ENCODE peak calls at places on chromosomes 12 and 14, in nine cellular contexts. J is endodermal cell, U is thoracic aorta, R is SHP77, Y is mammary epithelial cell, E is GM23248, D is AG09319, O is GM12865, H is Panc1. P is an unnamed sample.

GRCh38 chr14:103576371-103577024 is 13.7 kb downstream of the COA8 start:
- DNase-seq in J (peak), U (peak), R (peak), Y (peak), E (peak), D (peak), O (no peak), H (no peak), P (peak)

GRCh38 chr14:103628221-103628683 is 759 bp upstream of the KLC1 start:
- DNase-seq in J (peak), U (no peak), R (peak), Y (peak), E (peak), D (peak), O (peak), H (no peak), P (peak)

GRCh38 chr14:52061380-52061779 is 7.5 kb downstream of the NID2 start:
- DNase-seq in J (no peak), U (no peak), R (no peak), Y (no peak), E (no peak), D (no peak), O (no peak), H (no peak), P (no peak)

GRCh38 chr12:12467222-12467621 is 95.4 kb downstream of the DUSP16 start:
- DNase-seq in J (no peak), U (no peak), R (no peak), Y (no peak), E (no peak), D (no peak), O (no peak), H (no peak), P (no peak)

GRCh38 chr14:96316087-96316486 is 47.1 kb downstream of the ATG2B start:
- DNase-seq in J (no peak), U (no peak), R (no peak), Y (no peak), E (no peak), D (no peak), O (no peak), H (no peak), P (no peak)

GRCh38 chr12:55039761-55040160 is 20.0 kb downstream of the NEUROD4 start:
- DNase-seq in J (no peak), U (no peak), R (no peak), Y (no peak), E (no peak), D (no peak), O (no peak), H (no peak), P (no peak)

GRCh38 chr14:79331820-79332219 is 879.5 kb downstream of the DIO2 start:
- DNase-seq in J (no peak), U (no peak), R (no peak), Y (no peak), E (no peak), D (no peak), O (no peak), H (no peak), P (no peak)

GRCh38 chr14:24285351-24285750 is 14.0 kb upstream of the RABGGTA start:
- DNase-seq in J (no peak), U (no peak), R (no peak), Y (peak), E (peak), D (no peak), O (no peak), H (no peak), P (no peak)

P was measured in tibial nerve.